ENCODE peak calls at places on chromosome 10, in six cellular contexts. One of them, this sample, is unnamed.

GRCh38 chr10:128950159-128950956 is 516.7 kb upstream of the MGMT start:
- DNase-seq in cardiac muscle cell: no peak
- DNase-seq in tibial artery: no peak
- DNase-seq in gastrocnemius medialis: no peak
- DNase-seq in mammary epithelial cell: no peak
- DNase-seq in aorta: no peak
- DNase-seq in this sample: no peak

GRCh38 chr10:117373848-117374505 is 1.3 kb downstream of the PDZD8 start:
- DNase-seq in mammary epithelial cell: peak; percentile 57
- DNase-seq in cardiac muscle cell: peak; percentile 60
- DNase-seq in tibial artery: peak; percentile 60
- DNase-seq in gastrocnemius medialis: peak; percentile 14
- DNase-seq in aorta: peak; percentile 61
- DNase-seq in this sample: peak; percentile 38

GRCh38 chr10:86758231-86759072 is 2.0 kb downstream of the BMPR1A start:
- DNase-seq in mammary epithelial cell: peak; percentile 46
- DNase-seq in cardiac muscle cell: no peak
- DNase-seq in gastrocnemius medialis: no peak
- DNase-seq in aorta: no peak
- DNase-seq in tibial artery: no peak
- DNase-seq in this sample: peak; percentile 26

GRCh38 chr10:33052915-33053810 is 95.1 kb upstream of the ITGB1 start:
- DNase-seq in aorta: no peak
- DNase-seq in gastrocnemius medialis: no peak
- DNase-seq in tibial artery: no peak
- DNase-seq in cardiac muscle cell: no peak
- DNase-seq in mammary epithelial cell: no peak
- DNase-seq in this sample: no peak

GRCh38 chr10:64271983-64272382 is 750.8 kb downstream of the REEP3 start:
- DNase-seq in cardiac muscle cell: no peak
- DNase-seq in tibial artery: no peak
- DNase-seq in aorta: no peak
- DNase-seq in gastrocnemius medialis: no peak
- DNase-seq in mammary epithelial cell: no peak
- DNase-seq in this sample: no peak

GRCh38 chr10:72226418-72227027 is 10.4 kb upstream of the ASCC1 start:
- DNase-seq in tibial artery: no peak
- DNase-seq in gastrocnemius medialis: no peak
- DNase-seq in cardiac muscle cell: no peak
- DNase-seq in mammary epithelial cell: no peak
- DNase-seq in aorta: no peak
- DNase-seq in this sample: no peak

GRCh38 chr10:7551891-7552731 is 114.7 kb downstream of the ITIH5 start:
- DNase-seq in aorta: no peak
- DNase-seq in gastrocnemius medialis: no peak
- DNase-seq in cardiac muscle cell: peak; percentile 48
- DNase-seq in mammary epithelial cell: no peak
- DNase-seq in tibial artery: no peak
- DNase-seq in this sample: no peak

GRCh38 chr10:17214486-17214885 is 13.0 kb upstream of the TRDMT1 start:
- DNase-seq in cardiac muscle cell: no peak
- DNase-seq in mammary epithelial cell: no peak
- DNase-seq in aorta: no peak
- DNase-seq in tibial artery: no peak
- DNase-seq in gastrocnemius medialis: no peak
- DNase-seq in this sample: no peak

GRCh38 chr10:35416628-35417625 is 80.6 kb downstream of the CCNY start:
- DNase-seq in mammary epithelial cell: no peak
- DNase-seq in gastrocnemius medialis: no peak
- DNase-seq in tibial artery: no peak
- DNase-seq in cardiac muscle cell: no peak
- DNase-seq in aorta: no peak
- DNase-seq in this sample: no peak

GRCh38 chr10:10872706-10873276 is 144.9 kb upstream of the CELF2 start:
- DNase-seq in gastrocnemius medialis: no peak
- DNase-seq in cardiac muscle cell: no peak
- DNase-seq in tibial artery: no peak
- DNase-seq in aorta: no peak
- DNase-seq in mammary epithelial cell: no peak
- DNase-seq in this sample: no peak

DNA sequence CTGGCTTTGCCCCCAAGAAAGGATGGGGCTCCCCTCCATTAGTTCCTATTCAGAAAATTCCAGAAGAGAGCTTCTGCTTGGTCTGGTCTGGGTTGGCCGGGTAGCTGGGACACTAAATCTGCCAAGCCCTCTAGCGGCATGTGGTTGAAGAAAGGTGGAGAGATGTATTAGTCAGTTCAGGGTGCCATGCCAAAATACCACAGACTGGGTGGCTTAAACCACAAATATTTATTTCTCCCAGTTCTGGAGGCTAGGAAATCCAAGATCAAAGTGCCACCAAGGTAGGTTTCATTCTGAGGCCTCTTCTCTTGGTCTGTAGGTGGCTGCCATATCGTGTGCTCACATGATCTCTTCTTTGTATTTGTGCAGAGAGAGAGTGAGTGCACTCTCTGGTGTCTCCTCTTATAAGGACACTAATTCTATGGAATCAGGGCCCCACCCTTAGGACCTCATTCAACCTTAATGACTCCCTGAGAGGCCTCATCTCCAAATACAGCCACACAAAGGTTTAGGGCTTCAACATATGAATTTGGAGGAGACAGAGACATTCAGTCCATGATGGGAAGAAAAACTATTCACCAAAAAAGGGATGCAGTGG is 38.7 kb upstream of the MTPAP start:
- DNase-seq in aorta: no peak
- DNase-seq in gastrocnemius medialis: no peak
- DNase-seq in cardiac muscle cell: no peak
- DNase-seq in mammary epithelial cell: peak; percentile 87
- DNase-seq in tibial artery: no peak
- DNase-seq in this sample: peak; percentile 58
- H3K4me1 ChIP-seq in aorta: no peaks in the 10 kb centered on the region
- H3K4me1 ChIP-seq in gastrocnemius medialis: peaks cover 2% of the 10 kb centered on the region
- H3K4me1 ChIP-seq in cardiac muscle cell: peaks cover 5% of the 10 kb centered on the region
- H3K4me1 ChIP-seq in mammary epithelial cell: peaks cover 22% of the 10 kb centered on the region
- H3K4me1 ChIP-seq in tibial artery: no peaks in the 10 kb centered on the region
- H3K4me1 ChIP-seq in this sample: no peaks in the 10 kb centered on the region

DNA sequence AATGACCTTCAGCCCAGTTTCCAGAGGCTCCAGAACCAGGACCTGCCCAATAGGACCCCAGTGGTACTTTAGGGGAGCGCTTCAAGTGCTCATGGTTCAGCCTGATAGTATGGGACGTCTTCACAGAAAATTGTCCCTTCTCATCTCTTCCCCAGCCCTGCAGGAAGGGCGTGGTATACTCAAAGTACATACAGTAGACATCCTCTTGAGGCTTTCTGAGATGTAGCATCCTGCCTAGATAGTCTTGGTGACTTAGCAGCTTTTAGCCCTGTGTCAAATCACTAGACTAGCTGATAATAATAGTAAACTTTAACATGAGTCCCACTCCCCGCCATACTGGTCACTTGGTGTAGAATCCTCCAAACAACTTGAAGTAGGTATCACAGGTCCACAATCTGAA is 193.2 kb downstream of the CYP26A1 start:
- DNase-seq in tibial artery: no peak
- DNase-seq in cardiac muscle cell: no peak
- DNase-seq in aorta: no peak
- DNase-seq in gastrocnemius medialis: no peak
- DNase-seq in mammary epithelial cell: no peak
- DNase-seq in this sample: no peak
- H3K4me1 ChIP-seq in tibial artery: no peaks in the 10 kb centered on the region
- H3K4me1 ChIP-seq in cardiac muscle cell: no peaks in the 10 kb centered on the region
- H3K4me1 ChIP-seq in aorta: no peaks in the 10 kb centered on the region
- H3K4me1 ChIP-seq in gastrocnemius medialis: no peaks in the 10 kb centered on the region
- H3K4me1 ChIP-seq in mammary epithelial cell: peaks cover 8% of the 10 kb centered on the region
- H3K4me1 ChIP-seq in this sample: no peaks in the 10 kb centered on the region

GRCh38 chr10:79418886-79419595 is 26.4 kb downstream of the ZCCHC24 start:
- DNase-seq in cardiac muscle cell: no peak
- DNase-seq in gastrocnemius medialis: no peak
- DNase-seq in mammary epithelial cell: no peak
- DNase-seq in tibial artery: no peak
- DNase-seq in aorta: no peak
- DNase-seq in this sample: no peak
- H3K4me1 ChIP-seq in cardiac muscle cell: peaks cover 15% of the 10 kb centered on the region
- H3K4me1 ChIP-seq in gastrocnemius medialis: peaks cover 62% of the 10 kb centered on the region
- H3K4me1 ChIP-seq in mammary epithelial cell: no peaks in the 10 kb centered on the region
- H3K4me1 ChIP-seq in tibial artery: peaks cover 42% of the 10 kb centered on the region
- H3K4me1 ChIP-seq in aorta: no peaks in the 10 kb centered on the region
- H3K4me1 ChIP-seq in this sample: no peaks in the 10 kb centered on the region

GRCh38 chr10:103850572-103850895 is 4.8 kb downstream of the SH3PXD2A start:
- DNase-seq in gastrocnemius medialis: no peak
- DNase-seq in aorta: no peak
- DNase-seq in tibial artery: no peak
- DNase-seq in mammary epithelial cell: no peak
- DNase-seq in cardiac muscle cell: no peak
- DNase-seq in this sample: no peak
- H3K4me1 ChIP-seq in gastrocnemius medialis: peaks cover 74% of the 10 kb centered on the region
- H3K4me1 ChIP-seq in aorta: no peaks in the 10 kb centered on the region
- H3K4me1 ChIP-seq in tibial artery: peaks cover 41% of the 10 kb centered on the region
- H3K4me1 ChIP-seq in mammary epithelial cell: peaks cover 55% of the 10 kb centered on the region
- H3K4me1 ChIP-seq in cardiac muscle cell: peaks cover 54% of the 10 kb centered on the region
- H3K4me1 ChIP-seq in this sample: peaks cover 50% of the 10 kb centered on the region

GRCh38 chr10:119494224-119495060 is 48.1 kb downstream of the RGS10 start:
- DNase-seq in cardiac muscle cell: no peak
- DNase-seq in mammary epithelial cell: no peak
- DNase-seq in aorta: no peak
- DNase-seq in tibial artery: peak; percentile 41
- DNase-seq in gastrocnemius medialis: no peak
- DNase-seq in this sample: no peak
- H3K4me1 ChIP-seq in cardiac muscle cell: no peaks in the 10 kb centered on the region
- H3K4me1 ChIP-seq in mammary epithelial cell: no peaks in the 10 kb centered on the region
- H3K4me1 ChIP-seq in aorta: no peaks in the 10 kb centered on the region
- H3K4me1 ChIP-seq in tibial artery: peaks cover 6% of the 10 kb centered on the region
- H3K4me1 ChIP-seq in gastrocnemius medialis: peaks cover 5% of the 10 kb centered on the region
- H3K4me1 ChIP-seq in this sample: no peaks in the 10 kb centered on the region

DNA sequence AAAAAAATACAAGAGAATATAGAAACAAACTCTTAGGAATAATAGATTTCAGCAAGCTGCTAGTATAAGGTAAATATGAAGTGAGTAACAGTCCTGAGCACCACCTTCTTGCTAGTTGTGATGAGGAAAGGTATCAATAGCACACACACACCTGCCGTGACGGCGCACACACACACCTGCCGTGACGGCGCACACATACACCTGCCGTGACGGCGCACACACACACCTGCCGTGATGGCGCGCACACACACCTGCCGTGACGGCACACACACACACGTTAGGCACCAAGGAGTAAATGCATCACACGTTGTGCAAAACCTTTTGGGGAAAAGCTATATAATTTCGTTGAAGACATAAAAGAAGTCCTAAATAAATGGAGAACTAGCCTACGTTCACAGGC is 4.7 kb upstream of the JAKMIP3 start:
- DNase-seq in tibial artery: no peak
- DNase-seq in aorta: no peak
- DNase-seq in gastrocnemius medialis: no peak
- DNase-seq in mammary epithelial cell: no peak
- DNase-seq in cardiac muscle cell: no peak
- DNase-seq in this sample: no peak
- H3K4me1 ChIP-seq in tibial artery: peaks cover 9% of the 10 kb centered on the region
- H3K4me1 ChIP-seq in aorta: no peaks in the 10 kb centered on the region
- H3K4me1 ChIP-seq in gastrocnemius medialis: peaks cover 13% of the 10 kb centered on the region
- H3K4me1 ChIP-seq in mammary epithelial cell: peaks cover 17% of the 10 kb centered on the region
- H3K4me1 ChIP-seq in cardiac muscle cell: peaks cover 4% of the 10 kb centered on the region
- H3K4me1 ChIP-seq in this sample: no peaks in the 10 kb centered on the region

DNA sequence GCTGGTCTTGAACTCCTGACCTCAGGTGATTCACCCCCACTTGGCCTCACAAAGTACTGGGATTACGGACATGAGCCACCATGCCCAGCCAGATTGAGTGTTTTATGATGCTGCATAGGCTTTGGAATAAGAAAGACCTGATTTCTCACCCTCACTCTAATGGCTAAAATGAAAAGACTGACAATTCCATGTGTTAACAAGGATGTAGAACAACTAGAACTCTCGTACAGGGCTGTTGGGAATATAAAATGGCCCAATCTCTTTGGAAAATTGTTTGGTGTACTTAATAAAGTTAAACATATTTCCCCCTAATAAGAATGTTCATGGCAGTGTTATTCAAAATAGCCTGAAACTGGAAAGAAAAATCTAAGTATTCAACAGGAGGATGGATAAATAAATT is 43.2 kb upstream of the VCL start:
- DNase-seq in cardiac muscle cell: no peak
- DNase-seq in tibial artery: no peak
- DNase-seq in gastrocnemius medialis: no peak
- DNase-seq in mammary epithelial cell: no peak
- DNase-seq in aorta: no peak
- DNase-seq in this sample: no peak
- H3K4me1 ChIP-seq in cardiac muscle cell: peaks cover 15% of the 10 kb centered on the region
- H3K4me1 ChIP-seq in tibial artery: peaks cover 25% of the 10 kb centered on the region
- H3K4me1 ChIP-seq in gastrocnemius medialis: peaks cover 10% of the 10 kb centered on the region
- H3K4me1 ChIP-seq in mammary epithelial cell: peaks cover 13% of the 10 kb centered on the region
- H3K4me1 ChIP-seq in aorta: no peaks in the 10 kb centered on the region
- H3K4me1 ChIP-seq in this sample: peaks cover 4% of the 10 kb centered on the region

GRCh38 chr10:79181227-79181626 is 112.5 kb downstream of the ZMIZ1 start:
- DNase-seq in mammary epithelial cell: no peak
- DNase-seq in cardiac muscle cell: no peak
- DNase-seq in tibial artery: no peak
- DNase-seq in gastrocnemius medialis: no peak
- DNase-seq in aorta: no peak
- DNase-seq in this sample: no peak

GRCh38 chr10:79182122-79182521 is 113.4 kb downstream of the ZMIZ1 start:
- DNase-seq in aorta: no peak
- DNase-seq in cardiac muscle cell: no peak
- DNase-seq in gastrocnemius medialis: no peak
- DNase-seq in tibial artery: no peak
- DNase-seq in mammary epithelial cell: no peak
- DNase-seq in this sample: no peak

GRCh38 chr10:79179404-79180309 is 110.9 kb downstream of the ZMIZ1 start:
- DNase-seq in mammary epithelial cell: no peak
- DNase-seq in gastrocnemius medialis: no peak
- DNase-seq in tibial artery: no peak
- DNase-seq in aorta: no peak
- DNase-seq in cardiac muscle cell: no peak
- DNase-seq in this sample: no peak

GRCh38 chr10:79181680-79182079 is 112.9 kb downstream of the ZMIZ1 start:
- DNase-seq in tibial artery: no peak
- DNase-seq in gastrocnemius medialis: no peak
- DNase-seq in cardiac muscle cell: no peak
- DNase-seq in aorta: no peak
- DNase-seq in mammary epithelial cell: peak; percentile 63
- DNase-seq in this sample: no peak

DNA sequence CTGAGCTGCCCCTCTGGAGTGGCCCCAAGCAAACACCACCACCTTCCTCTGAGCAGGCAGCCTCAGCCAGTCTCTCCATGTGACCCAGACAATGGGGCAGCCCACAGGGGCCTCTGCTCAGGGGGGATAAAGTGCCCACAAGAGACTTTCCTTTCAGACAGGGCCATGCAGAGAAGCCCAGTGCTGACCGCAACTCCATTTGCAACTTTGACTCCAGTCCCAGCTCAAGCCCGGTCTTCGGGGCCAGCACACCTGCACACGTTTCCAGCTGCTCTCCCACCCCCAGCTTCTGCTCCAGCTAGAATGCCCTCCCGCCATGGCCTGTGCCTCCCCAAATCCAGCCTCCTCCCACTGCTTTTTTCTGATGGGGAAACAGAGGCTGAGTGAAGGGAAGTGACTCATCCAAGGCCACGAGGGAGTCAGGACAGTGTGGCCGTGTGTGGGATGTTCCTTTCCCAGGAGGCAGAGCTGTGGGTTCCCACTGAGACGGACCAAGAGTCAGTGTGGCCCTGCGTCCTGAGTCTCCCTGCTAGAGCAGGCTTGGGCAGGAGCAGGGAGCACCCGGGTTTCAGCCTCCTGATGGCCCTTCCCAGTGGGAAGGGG is 112.0 kb downstream of the ZMIZ1 start:
- DNase-seq in tibial artery: no peak
- DNase-seq in aorta: no peak
- DNase-seq in mammary epithelial cell: peak; percentile 17
- DNase-seq in gastrocnemius medialis: no peak
- DNase-seq in cardiac muscle cell: no peak
- DNase-seq in this sample: no peak
- H3K4me1 ChIP-seq in tibial artery: peaks cover 89% of the 10 kb centered on the region
- H3K4me1 ChIP-seq in aorta: no peaks in the 10 kb centered on the region
- H3K4me1 ChIP-seq in mammary epithelial cell: peaks cover 61% of the 10 kb centered on the region
- H3K4me1 ChIP-seq in gastrocnemius medialis: peaks cover 65% of the 10 kb centered on the region
- H3K4me1 ChIP-seq in cardiac muscle cell: peaks cover 93% of the 10 kb centered on the region
- H3K4me1 ChIP-seq in this sample: peaks cover 9% of the 10 kb centered on the region

This sample was measured in foreskin keratinocyte.